ENCODE peak calls at places on chromosome 2, in four cellular contexts. Y is IMR-90, Z is hepatocyte, W is transverse colon. G is an unnamed sample.

GRCh38 chr2:185833864-185834263 is 95.3 kb downstream of the FSIP2 start:
- DNase-seq in Z (no peak), W (no peak), Y (no peak), G (no peak)

GRCh38 chr2:53268626-53269025 is 499.0 kb upstream of the CHAC2 start:
- DNase-seq in Z (no peak), W (no peak), Y (no peak), G (no peak)

GRCh38 chr2:62195421-62196277 is at the start of gene B3GNT2:
- DNase-seq in Z (peak; percentile 92), Y (peak; percentile 57), W (peak; percentile 87), G (peak; percentile 80)

GRCh38 chr2:219059725-219060682 is 717 bp downstream of the IHH start:
- DNase-seq in W (peak; percentile 37), Y (no peak), Z (peak; percentile 45), G (no peak)

GRCh38 chr2:148513425-148513824 is 131.1 kb upstream of the EPC2 start:
- DNase-seq in Z (no peak), Y (no peak), W (no peak), G (no peak)

GRCh38 chr2:63814114-63814513 is 27.6 kb upstream of the UGP2 start:
- DNase-seq in W (no peak), Z (no peak), Y (peak; percentile 44), G (no peak)

GRCh38 chr2:173488861-173489260 is 134.2 kb downstream of the CDCA7 start:
- DNase-seq in Z (no peak), W (no peak), Y (no peak), G (no peak)

GRCh38 chr2:83817511-83817910 is 641.6 kb downstream of the SUCLG1 start:
- DNase-seq in W (no peak), Y (no peak), Z (no peak), G (no peak)

GRCh38 chr2:133718688-133719201 is 150.5 kb upstream of the NCKAP5 start:
- DNase-seq in Z (no peak), Y (peak; percentile 88), W (no peak), G (no peak)

GRCh38 chr2:32990556-32990955 is 43.8 kb downstream of the LTBP1 start:
- DNase-seq in Y (no peak), Z (no peak), W (no peak), G (no peak)

DNA sequence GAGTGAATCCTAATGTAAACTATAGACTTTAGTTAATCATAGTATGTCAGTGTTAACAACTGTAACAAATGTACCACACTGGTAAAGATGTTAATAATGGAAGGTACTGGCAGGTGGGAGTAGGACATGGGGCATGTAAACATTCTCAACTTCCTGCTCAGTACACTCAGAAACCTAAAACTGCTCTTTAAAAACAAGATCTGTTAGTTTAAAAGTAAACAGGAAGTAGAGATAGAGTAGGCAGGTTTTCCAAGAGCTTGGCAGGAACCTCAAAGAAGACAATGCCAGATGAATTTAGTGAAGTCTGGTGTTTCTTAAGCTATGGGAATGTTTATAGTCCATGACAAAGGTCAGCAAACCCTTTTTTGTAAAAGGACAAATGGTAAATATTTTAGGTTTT is 46.6 kb downstream of the CCDC138 start:
- DNase-seq in Y (peak; percentile 36), Z (no peak), W (no peak), G (no peak)
- H3K27ac ChIP-seq in Y (no peak overlapping the region), Z (no peak overlapping the region), W (no peak overlapping the region), G (no peak overlapping the region)

DNA sequence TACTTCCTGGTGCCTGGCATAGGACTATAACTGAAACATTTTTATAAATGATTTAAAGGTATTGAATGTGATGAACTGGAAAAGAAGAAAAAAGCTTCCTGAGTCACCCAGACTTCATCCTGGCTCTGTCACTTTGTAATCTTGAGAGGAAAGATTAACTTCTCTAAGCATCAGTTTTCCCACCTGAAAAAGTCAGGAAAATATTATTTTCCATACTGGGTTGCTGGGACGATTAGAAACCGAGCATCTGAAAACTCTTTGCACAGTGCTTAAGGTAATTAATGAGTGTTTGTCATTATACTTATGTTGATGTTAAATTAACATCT is 71.8 kb downstream of the FMNL2 start:
- DNase-seq in Y (no peak), W (no peak), Z (no peak), G (no peak)
- H3K4me1 ChIP-seq in Y (peaks cover 8% of the 10 kb centered on the region), W (peaks cover 8% of the 10 kb centered on the region), Z (peaks cover 20% of the 10 kb centered on the region), G (peaks cover 82% of the 10 kb centered on the region)

DNA sequence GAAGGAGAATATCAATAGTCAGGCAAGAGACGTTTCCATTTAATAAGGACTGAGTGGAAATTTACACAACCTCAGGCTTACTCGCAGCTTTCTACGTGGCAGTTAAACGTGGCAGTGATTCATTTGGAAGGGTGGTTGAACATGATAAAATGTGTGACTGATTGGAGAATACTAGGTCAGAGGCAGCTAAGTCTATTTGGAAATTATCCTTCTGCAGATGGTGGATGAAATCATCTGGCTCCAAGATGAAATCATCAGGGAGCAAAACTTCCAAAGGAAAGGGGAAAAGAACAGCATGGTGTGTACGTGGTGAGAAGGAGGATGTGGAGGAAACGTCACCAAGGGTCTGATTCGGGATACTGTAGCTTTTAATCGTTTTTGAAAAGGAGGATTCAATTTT is 47.8 kb downstream of the COL3A1 start:
- DNase-seq in Z (peak; percentile 54), W (no peak), Y (peak; percentile 93), G (peak; percentile 11)
- H3K27ac ChIP-seq in Z (peak overlapping the region; percentile 79), W (peak overlapping the region; percentile 47), Y (peak overlapping the region; percentile 43), G (no peak overlapping the region)

GRCh38 chr2:145025382-145025781 is 505.5 kb upstream of the ZEB2 start:
- DNase-seq in Y (no peak), W (no peak), Z (no peak), G (no peak)
- H3K4me1 ChIP-seq in Y (peaks cover 15% of the 10 kb centered on the region), W (no peaks in the 10 kb centered on the region), Z (peaks cover 12% of the 10 kb centered on the region), G (no peaks in the 10 kb centered on the region)

GRCh38 chr2:102518170-102518569 is 45.1 kb downstream of the SLC9A4 start:
- DNase-seq in Z (no peak), Y (no peak), W (no peak), G (no peak)

GRCh38 chr2:102510791-102511575 is 38.0 kb downstream of the SLC9A4 start:
- DNase-seq in Y (no peak), W (no peak), Z (no peak), G (no peak)

GRCh38 chr2:102509749-102510148 is 36.7 kb downstream of the SLC9A4 start:
- DNase-seq in Z (no peak), W (no peak), Y (peak; percentile 50), G (no peak)

GRCh38 chr2:102512161-102512560 is 39.1 kb downstream of the SLC9A4 start:
- DNase-seq in Y (no peak), Z (no peak), W (no peak), G (no peak)

DNA sequence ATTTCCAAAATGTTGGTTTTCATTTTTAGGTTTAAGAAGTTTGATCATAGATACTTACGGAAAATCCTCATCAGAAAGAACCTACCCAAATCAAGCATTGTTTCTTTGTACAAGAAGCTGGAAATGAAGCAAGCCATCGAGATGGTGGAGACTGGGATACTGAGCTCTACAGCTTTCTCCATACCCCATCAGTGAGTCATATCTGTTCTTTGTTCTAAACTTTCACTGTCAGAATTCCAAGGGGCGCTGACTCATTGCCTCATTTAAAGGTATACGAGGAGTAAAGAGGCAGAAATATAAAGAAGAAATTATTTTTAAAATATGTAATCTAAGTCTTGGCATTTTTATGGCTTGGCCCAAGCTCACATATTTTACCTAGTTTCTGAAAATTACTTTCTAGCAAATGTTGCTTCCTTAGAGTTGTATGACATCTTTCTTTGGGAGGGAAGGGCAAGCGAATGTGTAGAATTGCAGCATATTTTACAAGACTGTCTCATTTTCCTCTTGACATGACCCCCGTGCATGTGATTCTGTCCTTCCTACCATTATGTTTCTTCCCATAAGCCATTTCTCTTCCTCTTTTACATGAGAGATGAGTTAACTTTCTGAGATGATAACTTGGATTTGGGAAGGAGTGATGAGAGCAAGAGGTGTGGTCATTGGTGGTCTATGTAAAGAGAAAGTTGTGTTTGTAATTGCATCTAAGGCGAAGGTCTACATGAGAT is 41.2 kb downstream of the SLC9A4 start:
- DNase-seq in Z (peak; percentile 80), Y (peak; percentile 89), W (no peak), G (no peak)
- H3K27ac ChIP-seq in Z (peak overlapping the region; percentile 12), Y (peak overlapping the region; percentile 8), W (no peak overlapping the region), G (no peak overlapping the region)

GRCh38 chr2:38775921-38776225 is 2.1 kb upstream of the GEMIN6 start:
- DNase-seq in W (no peak), Y (no peak), Z (no peak), G (no peak)

GRCh38 chr2:38776531-38776930 is 1.5 kb upstream of the GEMIN6 start:
- DNase-seq in W (no peak), Y (no peak), Z (no peak), G (no peak)

GRCh38 chr2:38771632-38772031 is 6.4 kb upstream of the GEMIN6 start:
- DNase-seq in Y (peak; percentile 55), W (no peak), Z (no peak), G (no peak)

GRCh38 chr2:38778686-38779082 is 674 bp downstream of the GEMIN6 start:
- DNase-seq in Y (no peak), Z (no peak), W (no peak), G (no peak)

DNA sequence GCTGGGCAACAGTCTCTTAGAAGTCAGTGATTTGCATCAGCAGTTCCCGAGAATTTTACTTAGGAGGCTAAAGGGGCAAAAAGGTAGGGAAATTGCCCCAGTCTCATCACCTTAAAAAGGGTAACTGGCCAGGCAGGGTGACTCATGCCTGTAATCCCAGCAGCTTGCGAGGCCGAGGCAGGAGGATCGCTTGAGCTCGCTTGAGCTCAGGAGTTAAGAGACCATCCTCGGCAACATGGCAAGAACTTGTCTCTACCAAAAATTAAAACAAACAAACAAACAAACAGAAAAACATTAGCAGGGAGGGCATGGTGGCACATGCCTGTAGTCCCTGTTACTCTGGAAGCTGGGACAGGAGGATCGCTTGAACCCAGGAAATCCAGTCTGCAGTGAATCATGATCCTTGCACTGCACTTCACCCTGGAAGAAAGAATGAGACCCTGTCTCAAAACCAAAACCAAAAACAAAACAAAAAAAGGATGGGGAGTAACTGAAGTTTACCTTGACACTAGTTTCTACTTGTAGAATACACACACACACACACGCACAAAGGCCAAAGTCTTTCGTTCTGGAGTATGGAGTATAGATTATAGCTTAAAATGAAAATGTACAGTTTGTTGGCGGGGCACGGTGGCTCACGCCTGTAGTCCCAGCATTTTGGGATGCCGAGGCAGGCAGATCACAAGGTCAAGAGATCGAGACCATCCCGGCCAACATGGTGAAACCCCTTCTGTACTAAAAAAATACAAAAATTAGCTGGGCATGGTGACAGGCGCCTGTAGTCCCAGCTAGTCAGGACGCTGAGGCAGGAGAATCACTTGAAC is 2.7 kb upstream of the GEMIN6 start:
- DNase-seq in Z (no peak), Y (no peak), W (no peak), G (no peak)
- H3K4me1 ChIP-seq in Z (peaks cover 6% of the 10 kb centered on the region), Y (peaks cover 4% of the 10 kb centered on the region), W (no peaks in the 10 kb centered on the region), G (peaks cover 7% of the 10 kb centered on the region)

DNA sequence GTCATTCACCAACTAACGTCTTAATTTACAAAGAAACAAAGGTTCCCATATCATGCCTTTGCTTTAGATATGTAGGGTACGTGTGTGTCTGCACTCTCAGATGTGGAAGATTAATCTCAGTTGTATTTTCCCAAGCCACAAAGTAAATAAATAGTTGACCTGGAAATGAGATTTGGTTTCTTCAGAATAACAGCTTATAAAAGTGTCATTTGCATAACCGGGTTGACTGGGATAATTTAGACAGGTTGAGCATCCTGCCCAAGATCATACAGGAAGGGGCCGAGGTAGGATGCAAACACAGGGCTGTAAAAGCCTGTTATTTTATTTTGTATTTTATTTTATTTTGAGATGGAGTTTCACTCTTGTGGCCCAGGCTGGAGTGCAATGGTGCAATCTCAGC is 19.5 kb downstream of the ATG16L1 start:
- DNase-seq in Y (no peak), Z (no peak), W (no peak), G (no peak)
- H3K27ac ChIP-seq in Y (no peak overlapping the region), Z (no peak overlapping the region), W (no peak overlapping the region), G (no peak overlapping the region)

G was measured in body of pancreas.